ENCODE peak calls at places on chromosomes 6 and 20, in ten cellular contexts. T, L, I, B, N, M, H, Z, G and P are unnamed samples.

GRCh38 chr6:56491606-56492328 is 150.9 kb downstream of the DST start:
- DNase-seq in T (no peak), L (no peak), I (peak), B (no peak), N (no peak), M (no peak), H (no peak), Z (peak), G (peak), P (no peak)

GRCh38 chr6:42555477-42556457 is 8.1 kb upstream of the UBR2 start:
- DNase-seq in T (no peak), L (no peak), I (no peak), B (no peak), N (no peak), M (no peak), H (no peak), Z (no peak), G (peak), P (no peak)

GRCh38 chr20:57582029-57582378 is 21.1 kb downstream of the PCK1 start:
- DNase-seq in T (no peak), L (no peak), I (no peak), B (no peak), N (no peak), M (no peak), H (no peak), Z (no peak), G (no peak), P (no peak)

GRCh38 chr20:55977723-55978481 is 27.4 kb downstream of the CBLN4 start:
- DNase-seq in T (no peak), L (no peak), I (no peak), B (no peak), N (no peak), M (no peak), H (peak), Z (no peak), G (no peak), P (no peak)

GRCh38 chr6:160261120-160261450 is 2.5 kb upstream of the SLC22A2 start:
- DNase-seq in T (no peak), L (no peak), I (no peak), B (no peak), N (no peak), M (no peak), H (no peak), Z (no peak), G (no peak), P (no peak)

GRCh38 chr20:20395856-20396600 is 28.1 kb downstream of the INSM1 start:
- DNase-seq in T (no peak), L (no peak), I (no peak), B (no peak), N (no peak), M (no peak), H (peak), Z (no peak), G (no peak), P (no peak)

GRCh38 chr6:34035161-34035560 is 110.7 kb downstream of the GRM4 start:
- DNase-seq in T (no peak), L (no peak), I (no peak), B (no peak), N (no peak), M (no peak), H (no peak), Z (no peak), G (no peak), P (no peak)

GRCh38 chr6:155213611-155214372 is 50.0 kb upstream of the CLDN20 start:
- DNase-seq in T (no peak), L (no peak), I (no peak), B (no peak), N (no peak), M (no peak), H (no peak), Z (no peak), G (no peak), P (no peak)

GRCh38 chr6:80528115-80528514 is 421.6 kb downstream of the BCKDHB start:
- DNase-seq in T (no peak), L (peak), I (no peak), B (no peak), N (no peak), M (no peak), H (no peak), Z (no peak), G (peak), P (no peak)

GRCh38 chr20:17023811-17024210 is 203.0 kb upstream of the PCSK2 start:
- DNase-seq in T (no peak), L (peak), I (no peak), B (no peak), N (no peak), M (no peak), H (peak), Z (no peak), G (no peak), P (no peak)

GRCh38 chr6:130322673-130323268 is 43.0 kb upstream of the TMEM200A start:
- DNase-seq in T (peak), L (peak), I (no peak), B (peak), N (peak), M (no peak), H (peak), Z (peak), G (peak), P (peak)

GRCh38 chr6:14635933-14636599 is 518.5 kb downstream of the CD83 start:
- DNase-seq in T (no peak), L (no peak), I (no peak), B (peak), N (no peak), M (no peak), H (no peak), Z (no peak), G (no peak), P (no peak)

GRCh38 chr6:169236545-169236944 is 17.1 kb downstream of the THBS2 start:
- DNase-seq in T (no peak), L (no peak), I (no peak), B (no peak), N (no peak), M (no peak), H (no peak), Z (no peak), G (no peak), P (no peak)

GRCh38 chr6:26383624-26384417 is 913 bp downstream of the BTN2A2 start:
- DNase-seq in T (no peak), L (no peak), I (no peak), B (no peak), N (peak), M (no peak), H (peak), Z (peak), G (peak), P (peak)

GRCh38 chr6:20096506-20096905 is 115.8 kb downstream of the MBOAT1 start:
- DNase-seq in T (no peak), L (no peak), I (no peak), B (no peak), N (no peak), M (no peak), H (no peak), Z (no peak), G (no peak), P (no peak)

GRCh38 chr6:99002826-99003225 is 55.1 kb upstream of the FBXL4 start:
- DNase-seq in T (peak), L (no peak), I (no peak), B (no peak), N (no peak), M (no peak), H (no peak), Z (no peak), G (no peak), P (no peak)

GRCh38 chr6:82915666-82916065 is 150.0 kb downstream of the UBE3D start:
- DNase-seq in T (no peak), L (no peak), I (no peak), B (no peak), N (no peak), M (no peak), H (no peak), Z (no peak), G (no peak), P (no peak)

GRCh38 chr20:45037050-45037449 is 63.9 kb downstream of the KCNS1 start:
- DNase-seq in T (no peak), L (no peak), I (no peak), B (no peak), N (no peak), M (no peak), H (no peak), Z (peak), G (peak), P (no peak)

GRCh38 chr6:170114187-170114945 is 176.5 kb downstream of the DLL1 start:
- DNase-seq in T (no peak), L (no peak), I (peak), B (no peak), N (no peak), M (no peak), H (no peak), Z (no peak), G (no peak), P (no peak)

GRCh38 chr6:71457883-71458282 is 169.3 kb downstream of the OGFRL1 start:
- DNase-seq in T (no peak), L (no peak), I (no peak), B (no peak), N (no peak), M (no peak), H (no peak), Z (no peak), G (no peak), P (no peak)

GRCh38 chr6:74735304-74735703 is 470.5 kb downstream of the COL12A1 start:
- DNase-seq in T (no peak), L (no peak), I (no peak), B (no peak), N (no peak), M (no peak), H (no peak), Z (peak), G (peak), P (no peak)

GRCh38 chr6:170480045-170480714 is 72.9 kb downstream of the PSMB1 start:
- DNase-seq in T (no peak), L (no peak), I (no peak), B (no peak), N (no peak), M (no peak), H (no peak), Z (peak), G (no peak), P (no peak)

GRCh38 chr6:151141685-151142084 is 98.1 kb upstream of the AKAP12 start:
- DNase-seq in T (peak), L (no peak), I (peak), B (no peak), N (no peak), M (no peak), H (no peak), Z (no peak), G (peak), P (no peak)

GRCh38 chr6:14549319-14549770 is 431.8 kb downstream of the CD83 start:
- DNase-seq in T (no peak), L (no peak), I (no peak), B (no peak), N (no peak), M (no peak), H (peak), Z (no peak), G (no peak), P (no peak)